ENCODE peak calls at places on chromosomes 4 and X, in nine cellular contexts. A, M, D, F, H, R, Z, X and V are unnamed samples.

GRCh38 chrX:134803551-134804183 is 145.4 kb upstream of the PLAC1 start:
- DNase-seq in A (no peak), M (no peak), D (no peak), F (no peak), H (no peak), R (no peak), Z (no peak), X (no peak), V (no peak)

GRCh38 chr4:10239982-10240654 is 123.5 kb upstream of the WDR1 start:
- DNase-seq in A (no peak), M (no peak), D (no peak), F (no peak), H (peak), R (no peak), Z (no peak), X (no peak), V (no peak)

GRCh38 chr4:181952478-181952877 is 290.7 kb upstream of the TENM3 start:
- DNase-seq in A (no peak), M (no peak), D (peak), F (no peak), H (no peak), R (no peak), Z (no peak), X (peak), V (peak)

GRCh38 chr4:189420488-189420887 is 520.2 kb upstream of the FRG1 start:
- DNase-seq in A (no peak), M (no peak), D (no peak), F (no peak), H (no peak), R (no peak), Z (no peak), X (no peak), V (no peak)

GRCh38 chrX:72045552-72046277 is 86.0 kb downstream of the RTL5 start:
- DNase-seq in A (no peak), M (no peak), D (no peak), F (no peak), H (no peak), R (no peak), Z (no peak), X (no peak), V (no peak)

GRCh38 chr4:147355849-147356248 is 125.0 kb upstream of the EDNRA start:
- DNase-seq in A (no peak), M (no peak), D (peak), F (no peak), H (no peak), R (no peak), Z (no peak), X (peak), V (peak)

GRCh38 chrX:153669174-153669890 is 4.3 kb downstream of the PNCK start:
- DNase-seq in A (no peak), M (peak), D (peak), F (peak), H (no peak), R (no peak), Z (peak), X (no peak), V (no peak)

GRCh38 chr4:75048208-75048879 is 115.4 kb downstream of the PARM1 start:
- DNase-seq in A (no peak), M (no peak), D (no peak), F (no peak), H (no peak), R (no peak), Z (no peak), X (no peak), V (no peak)

GRCh38 chrX:106249706-106250379 is 81.7 kb downstream of the PWWP3B start:
- DNase-seq in A (no peak), M (no peak), D (no peak), F (no peak), H (no peak), R (no peak), Z (no peak), X (no peak), V (no peak)

GRCh38 chr4:139900964-139901376 is 235.4 kb downstream of the MGST2 start:
- DNase-seq in A (no peak), M (no peak), D (no peak), F (no peak), H (no peak), R (no peak), Z (no peak), X (no peak), V (no peak)

GRCh38 chr4:169765845-169766244 is 8.1 kb upstream of the HPF1 start:
- DNase-seq in A (no peak), M (no peak), D (peak), F (no peak), H (no peak), R (no peak), Z (no peak), X (no peak), V (no peak)

GRCh38 chr4:39712819-39713607 is 15.1 kb downstream of the UBE2K start:
- DNase-seq in A (no peak), M (no peak), D (no peak), F (no peak), H (no peak), R (no peak), Z (no peak), X (peak), V (no peak)

GRCh38 chr4:157803441-157804168 is 369.2 kb downstream of the GASK1B start:
- DNase-seq in A (no peak), M (no peak), D (no peak), F (no peak), H (no peak), R (no peak), Z (no peak), X (no peak), V (no peak)

GRCh38 chrX:30635630-30636029 is 17.6 kb upstream of the GK start:
- DNase-seq in A (no peak), M (no peak), D (peak), F (no peak), H (no peak), R (no peak), Z (no peak), X (peak), V (no peak)

GRCh38 chr4:177220376-177220775 is 89.3 kb upstream of the NEIL3 start:
- DNase-seq in A (no peak), M (no peak), D (no peak), F (no peak), H (no peak), R (no peak), Z (no peak), X (peak), V (no peak)

GRCh38 chrX:132119283-132119682 is 8.5 kb downstream of the FRMD7 start:
- DNase-seq in A (no peak), M (no peak), D (no peak), F (no peak), H (no peak), R (no peak), Z (no peak), X (no peak), V (no peak)

GRCh38 chr4:65661469-65661868 is 8.8 kb downstream of the EPHA5 start:
- DNase-seq in A (no peak), M (no peak), D (no peak), F (no peak), H (no peak), R (peak), Z (peak), X (no peak), V (no peak)

GRCh38 chr4:151850751-151851150 is 89.9 kb upstream of the GATB start:
- DNase-seq in A (no peak), M (no peak), D (peak), F (no peak), H (no peak), R (no peak), Z (no peak), X (peak), V (no peak)

GRCh38 chrX:150692837-150693781 is at the start of gene MTMR1:
- DNase-seq in A (peak), M (peak), D (peak), F (peak), H (no peak), R (peak), Z (peak), X (no peak), V (no peak)

GRCh38 chr4:15729910-15730533 is 27.2 kb downstream of the BST1 start:
- DNase-seq in A (no peak), M (no peak), D (peak), F (peak), H (no peak), R (no peak), Z (peak), X (peak), V (no peak)

GRCh38 chrX:15511563-15511962 is 11.0 kb downstream of the BMX start:
- DNase-seq in A (no peak), M (no peak), D (no peak), F (no peak), H (no peak), R (no peak), Z (no peak), X (no peak), V (no peak)

GRCh38 chrX:43633757-43634156 is 22.3 kb upstream of the MAOA start:
- DNase-seq in A (no peak), M (no peak), D (no peak), F (no peak), H (no peak), R (no peak), Z (no peak), X (no peak), V (no peak)

GRCh38 chrX:45267007-45267406 is 66.3 kb upstream of the DIPK2B start:
- DNase-seq in A (no peak), M (no peak), D (no peak), F (no peak), H (no peak), R (no peak), Z (no peak), X (no peak), V (no peak)

GRCh38 chr4:3021627-3022026 is 52.7 kb downstream of the HTT-AS start:
- DNase-seq in A (no peak), M (no peak), D (no peak), F (no peak), H (no peak), R (no peak), Z (no peak), X (no peak), V (no peak)
- H3K4me3 ChIP-seq in A (no peak), M (no peak), D (no peak), F (no peak), H (no peak), R (no peak), Z (no peak), X (no peak), V (no peak)

GRCh38 chrX:9927638-9928037 is 39.5 kb upstream of the CLDN34 start:
- DNase-seq in A (no peak), M (no peak), D (no peak), F (no peak), H (no peak), R (no peak), Z (no peak), X (no peak), V (no peak)
- H3K4me3 ChIP-seq in A (no peak), M (no peak), D (no peak), F (no peak), H (no peak), R (no peak), Z (no peak), X (no peak), V (no peak)

GRCh38 chr4:108337923-108338322 is 169.2 kb upstream of the LEF1 start:
- DNase-seq in A (no peak), M (no peak), D (peak), F (no peak), H (no peak), R (no peak), Z (no peak), X (no peak), V (no peak)
- H3K4me3 ChIP-seq in A (no peak), M (no peak), D (no peak), F (no peak), H (no peak), R (no peak), Z (no peak), X (no peak), V (no peak)

DNA sequence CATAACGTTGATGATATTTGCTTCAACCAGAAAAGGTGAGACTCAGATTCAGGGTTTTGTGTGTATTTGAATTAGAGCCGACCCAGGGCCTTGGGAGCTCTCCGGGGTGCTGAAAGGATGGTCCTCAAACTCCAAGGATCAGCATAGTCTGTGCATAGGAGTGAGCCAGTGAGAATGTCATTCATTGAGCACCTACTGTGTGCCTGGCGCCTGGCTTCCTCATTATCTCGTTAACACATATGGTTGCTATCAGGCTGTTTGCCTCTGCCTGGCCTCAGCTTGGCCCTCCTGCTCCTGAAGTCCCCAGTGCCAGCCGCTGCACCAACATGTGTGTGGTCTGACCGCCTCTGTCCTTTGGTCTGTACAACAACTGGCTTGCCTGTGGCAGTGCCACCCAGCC is 25.1 kb upstream of the JAKMIP1 start:
- DNase-seq in A (no peak), M (no peak), D (peak), F (no peak), H (no peak), R (no peak), Z (peak), X (peak), V (peak)
- H3K4me3 ChIP-seq in A (no peak), M (no peak), D (no peak), F (no peak), H (no peak), R (no peak), Z (no peak), X (no peak), V (no peak)

DNA sequence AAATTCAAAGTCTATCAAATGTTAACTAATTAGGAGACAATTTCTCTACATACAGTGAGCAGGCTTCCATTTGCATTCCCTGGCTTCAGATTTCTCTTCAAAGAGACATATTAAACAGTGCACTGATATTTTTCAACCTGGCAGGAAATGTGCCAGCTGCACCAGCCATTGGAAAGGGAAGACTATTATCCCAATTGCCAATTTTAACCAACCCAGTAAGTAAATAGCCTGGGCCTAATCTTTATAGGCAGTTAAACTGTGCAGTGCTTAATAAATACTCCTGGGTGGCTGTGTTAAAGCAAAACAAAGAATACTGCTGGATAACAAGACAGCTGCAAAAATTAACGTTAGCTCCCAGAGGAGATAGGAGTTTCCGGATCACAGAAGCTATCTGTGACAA is 111.9 kb upstream of the GALNT7 start:
- DNase-seq in A (no peak), M (no peak), D (no peak), F (no peak), H (no peak), R (no peak), Z (no peak), X (no peak), V (no peak)
- H3K4me3 ChIP-seq in A (no peak), M (no peak), D (no peak), F (no peak), H (no peak), R (no peak), Z (no peak), X (no peak), V (no peak)

DNA sequence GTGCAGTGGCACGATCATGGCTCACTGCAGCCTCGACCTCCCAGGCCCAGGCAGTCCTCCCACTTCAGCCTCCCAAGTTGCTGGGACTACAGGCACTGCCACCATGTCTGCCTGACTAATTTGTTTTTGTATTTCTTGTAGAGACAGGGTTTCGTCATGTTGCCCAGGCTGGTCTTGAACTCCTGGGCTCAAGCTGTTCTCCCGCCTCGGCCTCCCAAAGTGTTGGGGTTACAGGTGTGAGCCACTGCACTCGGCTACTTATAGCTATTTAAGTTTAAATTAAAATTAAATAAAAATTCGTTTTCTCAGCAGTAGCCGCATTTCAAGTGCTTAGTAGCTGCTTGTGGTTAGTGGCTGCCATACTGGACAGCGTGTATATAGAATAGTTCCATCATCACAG is 3.5 kb downstream of the SMAD1 start:
- DNase-seq in A (no peak), M (no peak), D (no peak), F (no peak), H (no peak), R (no peak), Z (no peak), X (no peak), V (no peak)
- H3K4me3 ChIP-seq in A (peak), M (no peak), D (no peak), F (no peak), H (no peak), R (no peak), Z (no peak), X (no peak), V (no peak)